ENCODE peak calls at places on chromosomes 2 and 18, in eight cellular contexts. One of them, this sample, is unnamed.

GRCh38 chr2:118855451-118856279 is 8.2 kb upstream of the EN1 start:
- DNase-seq in GM03348: peak; percentile 92
- DNase-seq in activated CD4-positive, CD25-positive, alpha-beta regulatory T cell: peak; percentile 72
- DNase-seq in AG08396: peak; percentile 96
- DNase-seq in 8988T: peak; percentile 100
- DNase-seq in activated naive CD4-positive, alpha-beta T cell treated with Interleukin-2 at 50 U/mL for 16 hours: peak; percentile 82
- DNase-seq in HCEC 1CT: no peak
- DNase-seq in mammary epithelial cell: peak; percentile 59
- DNase-seq in this sample: peak; percentile 94

GRCh38 chr18:8705280-8705940 is at the start of gene MTCL1:
- DNase-seq in GM03348: peak; percentile 91
- DNase-seq in activated CD4-positive, CD25-positive, alpha-beta regulatory T cell: no peak
- DNase-seq in AG08396: peak; percentile 87
- DNase-seq in 8988T: peak; percentile 88
- DNase-seq in activated naive CD4-positive, alpha-beta T cell treated with Interleukin-2 at 50 U/mL for 16 hours: peak; percentile 27
- DNase-seq in HCEC 1CT: peak; percentile 72
- DNase-seq in mammary epithelial cell: peak; percentile 62
- DNase-seq in this sample: peak; percentile 75

GRCh38 chr2:135820003-135820618 is 16.9 kb downstream of the LCT start:
- DNase-seq in GM03348: peak; percentile 27
- DNase-seq in activated CD4-positive, CD25-positive, alpha-beta regulatory T cell: peak; percentile 58
- DNase-seq in AG08396: no peak
- DNase-seq in 8988T: no peak
- DNase-seq in activated naive CD4-positive, alpha-beta T cell treated with Interleukin-2 at 50 U/mL for 16 hours: peak; percentile 81
- DNase-seq in HCEC 1CT: no peak
- DNase-seq in mammary epithelial cell: no peak
- DNase-seq in this sample: no peak

GRCh38 chr2:158251356-158251755 is 149.7 kb downstream of the UPP2 start:
- DNase-seq in GM03348: no peak
- DNase-seq in activated CD4-positive, CD25-positive, alpha-beta regulatory T cell: no peak
- DNase-seq in AG08396: no peak
- DNase-seq in 8988T: no peak
- DNase-seq in activated naive CD4-positive, alpha-beta T cell treated with Interleukin-2 at 50 U/mL for 16 hours: no peak
- DNase-seq in HCEC 1CT: no peak
- DNase-seq in mammary epithelial cell: no peak
- DNase-seq in this sample: no peak

GRCh38 chr2:43469713-43470112 is 126.1 kb downstream of the THADA start:
- DNase-seq in GM03348: no peak
- DNase-seq in activated CD4-positive, CD25-positive, alpha-beta regulatory T cell: no peak
- DNase-seq in AG08396: no peak
- DNase-seq in 8988T: no peak
- DNase-seq in activated naive CD4-positive, alpha-beta T cell treated with Interleukin-2 at 50 U/mL for 16 hours: no peak
- DNase-seq in HCEC 1CT: no peak
- DNase-seq in mammary epithelial cell: no peak
- DNase-seq in this sample: no peak

GRCh38 chr2:109351164-109351756 is 222.3 kb downstream of the SH3RF3 start:
- DNase-seq in GM03348: peak; percentile 86
- DNase-seq in activated CD4-positive, CD25-positive, alpha-beta regulatory T cell: no peak
- DNase-seq in AG08396: peak; percentile 85
- DNase-seq in 8988T: no peak
- DNase-seq in activated naive CD4-positive, alpha-beta T cell treated with Interleukin-2 at 50 U/mL for 16 hours: no peak
- DNase-seq in HCEC 1CT: peak; percentile 81
- DNase-seq in mammary epithelial cell: peak; percentile 88
- DNase-seq in this sample: no peak

GRCh38 chr18:9772847-9773677 is 65.0 kb downstream of the RAB31 start:
- DNase-seq in GM03348: no peak
- DNase-seq in activated CD4-positive, CD25-positive, alpha-beta regulatory T cell: no peak
- DNase-seq in AG08396: no peak
- DNase-seq in 8988T: no peak
- DNase-seq in activated naive CD4-positive, alpha-beta T cell treated with Interleukin-2 at 50 U/mL for 16 hours: no peak
- DNase-seq in HCEC 1CT: no peak
- DNase-seq in mammary epithelial cell: no peak
- DNase-seq in this sample: no peak

GRCh38 chr2:6492573-6492972 is 373.1 kb downstream of the CMPK2 start:
- DNase-seq in GM03348: no peak
- DNase-seq in activated CD4-positive, CD25-positive, alpha-beta regulatory T cell: no peak
- DNase-seq in AG08396: no peak
- DNase-seq in 8988T: no peak
- DNase-seq in activated naive CD4-positive, alpha-beta T cell treated with Interleukin-2 at 50 U/mL for 16 hours: no peak
- DNase-seq in HCEC 1CT: no peak
- DNase-seq in mammary epithelial cell: no peak
- DNase-seq in this sample: no peak

GRCh38 chr2:41329075-41329474 is 718.7 kb upstream of the PKDCC start:
- DNase-seq in GM03348: no peak
- DNase-seq in activated CD4-positive, CD25-positive, alpha-beta regulatory T cell: no peak
- DNase-seq in AG08396: no peak
- DNase-seq in 8988T: no peak
- DNase-seq in activated naive CD4-positive, alpha-beta T cell treated with Interleukin-2 at 50 U/mL for 16 hours: no peak
- DNase-seq in HCEC 1CT: no peak
- DNase-seq in mammary epithelial cell: no peak
- DNase-seq in this sample: no peak

GRCh38 chr18:70394672-70395071 is 105.8 kb downstream of the SOCS6 start:
- DNase-seq in GM03348: no peak
- DNase-seq in activated CD4-positive, CD25-positive, alpha-beta regulatory T cell: no peak
- DNase-seq in AG08396: no peak
- DNase-seq in 8988T: no peak
- DNase-seq in activated naive CD4-positive, alpha-beta T cell treated with Interleukin-2 at 50 U/mL for 16 hours: no peak
- DNase-seq in HCEC 1CT: no peak
- DNase-seq in mammary epithelial cell: no peak
- DNase-seq in this sample: no peak